ENCODE peak calls at places on chromosome 7, in five cellular contexts. S is HepG2, V is GM12878, T is K562, W is H1. Z is an unnamed sample.

GRCh38 chr7:96311967-96312366 is 9.9 kb downstream of the SLC25A13 start:
- DNase-seq in S (peak; percentile 30), V (no peak), T (no peak), W (no peak), Z (no peak)

GRCh38 chr7:30201161-30201666 is 66.4 kb downstream of the MTURN start:
- DNase-seq in S (no peak), V (peak; percentile 51), T (no peak), W (no peak), Z (no peak)

GRCh38 chr7:158066085-158066484 is 521.5 kb downstream of the PTPRN2 start:
- DNase-seq in S (no peak), V (no peak), T (no peak), W (no peak), Z (no peak)

GRCh38 chr7:22435105-22435504 is 64.9 kb downstream of the STEAP1B start:
- DNase-seq in S (no peak), V (peak; percentile 68), T (no peak), W (no peak), Z (no peak)

GRCh38 chr7:128704909-128705308 is 32.8 kb downstream of the GARIN1A start:
- DNase-seq in S (no peak), V (no peak), T (no peak), W (no peak), Z (no peak)

GRCh38 chr7:5497158-5498103 is 73.8 kb upstream of the TNRC18 start:
- DNase-seq in S (no peak), V (no peak), T (no peak), W (no peak), Z (peak; percentile 45)

GRCh38 chr7:20403356-20403755 is 72.7 kb downstream of the ITGB8 start:
- DNase-seq in S (no peak), V (no peak), T (no peak), W (no peak), Z (no peak)

GRCh38 chr7:28479507-28479947 is 67.2 kb downstream of the CREB5 start:
- DNase-seq in S (no peak), V (peak; percentile 92), T (no peak), W (no peak), Z (no peak)

GRCh38 chr7:33748793-33749192 is 156.5 kb upstream of the BMPER start:
- DNase-seq in S (no peak), V (no peak), T (no peak), W (no peak), Z (no peak)

GRCh38 chr7:26308551-26308950 is 16.9 kb downstream of the SNX10 start:
- DNase-seq in S (no peak), V (no peak), T (no peak), W (no peak), Z (no peak)

GRCh38 chr7:52764502-52765169 is 270.8 kb upstream of the POM121L12 start:
- DNase-seq in S (no peak), V (no peak), T (no peak), W (no peak), Z (no peak)

GRCh38 chr7:13279854-13280435 is 592.5 kb downstream of the ARL4A start:
- DNase-seq in S (peak; percentile 5), V (no peak), T (no peak), W (no peak), Z (peak; percentile 70)

GRCh38 chr7:2115739-2116065 is 117.0 kb downstream of the MAD1L1 start:
- DNase-seq in S (no peak), V (no peak), T (no peak), W (no peak), Z (no peak)

GRCh38 chr7:106129291-106129690 is 17.2 kb upstream of the SYPL1 start:
- DNase-seq in S (no peak), V (no peak), T (no peak), W (no peak), Z (no peak)

GRCh38 chr7:98354511-98355249 is 46.2 kb downstream of the BAIAP2L1 start:
- DNase-seq in S (peak; percentile 62), V (no peak), T (no peak), W (no peak), Z (no peak)

GRCh38 chr7:99004216-99004615 is 125.9 kb downstream of the TRRAP start:
- DNase-seq in S (no peak), V (no peak), T (no peak), W (no peak), Z (no peak)

GRCh38 chr7:44377134-44377463 is 51.7 kb upstream of the CAMK2B start:
- DNase-seq in S (no peak), V (no peak), T (no peak), W (peak; percentile 41), Z (no peak)

GRCh38 chr7:44380179-44380830 is 54.9 kb upstream of the CAMK2B start:
- DNase-seq in S (no peak), V (no peak), T (no peak), W (peak; percentile 42), Z (no peak)

GRCh38 chr7:44379366-44380178 is 54.2 kb upstream of the CAMK2B start:
- DNase-seq in S (no peak), V (no peak), T (no peak), W (peak; percentile 36), Z (no peak)

GRCh38 chr7:44377681-44378421 is 52.5 kb upstream of the CAMK2B start:
- DNase-seq in S (no peak), V (peak; percentile 68), T (no peak), W (peak; percentile 45), Z (no peak)

GRCh38 chr7:44378744-44379143 is 53.4 kb upstream of the CAMK2B start:
- DNase-seq in S (peak; percentile 75), V (no peak), T (no peak), W (no peak), Z (no peak)
- H3K4me2 ChIP-seq in S (peak overlapping the region; percentile 33), V (no peak overlapping the region), T (no peak overlapping the region), W (no peak overlapping the region), Z (no peak overlapping the region)

GRCh38 chr7:86913709-86914108 is 145.7 kb downstream of the ELAPOR2 start:
- DNase-seq in S (no peak), V (no peak), T (no peak), W (no peak), Z (no peak)

GRCh38 chr7:86911703-86912102 is 147.8 kb downstream of the ELAPOR2 start:
- DNase-seq in S (peak; percentile 3), V (no peak), T (peak; percentile 15), W (no peak), Z (peak; percentile 45)

GRCh38 chr7:86914468-86915054 is 144.9 kb downstream of the ELAPOR2 start:
- DNase-seq in S (peak; percentile 10), V (no peak), T (peak; percentile 34), W (no peak), Z (peak; percentile 55)

GRCh38 chr7:86904949-86905834 is 154.3 kb downstream of the ELAPOR2 start:
- DNase-seq in S (peak; percentile 16), V (no peak), T (peak; percentile 23), W (no peak), Z (peak; percentile 67)

DNA sequence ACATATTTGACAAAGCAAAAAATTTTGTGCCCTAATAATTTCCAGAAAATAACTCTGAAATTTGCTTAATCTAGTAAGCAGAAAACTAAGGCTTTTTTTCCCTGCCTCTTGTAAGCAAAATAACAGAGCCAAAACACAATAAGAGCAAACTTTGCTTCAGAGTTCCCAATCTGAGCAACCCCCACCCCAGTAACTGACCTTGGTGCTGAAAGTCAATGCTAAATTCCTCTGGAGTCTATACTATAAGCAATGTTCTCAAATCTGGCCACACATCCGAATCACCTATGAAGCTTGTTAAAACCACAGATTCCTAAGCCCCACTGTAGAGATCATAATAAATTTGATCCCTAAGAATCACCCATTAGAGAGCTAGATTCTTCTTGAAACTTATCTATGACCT is 150.5 kb downstream of the ELAPOR2 start:
- DNase-seq in S (no peak), V (no peak), T (no peak), W (no peak), Z (peak; percentile 66)
- TF ChIP-seq CREB1 in S (no peak), V (no peak), T (no peak), W (no peak), Z (no peak)

GRCh38 chr7:11193131-11193867 is 219.6 kb downstream of the PHF14 start:
- DNase-seq in S (peak; percentile 13), V (no peak), T (no peak), W (peak; percentile 58), Z (peak; percentile 81)
- H3K4me2 ChIP-seq in S (peak overlapping the region; percentile 45), V (no peak overlapping the region), T (peak overlapping the region; percentile 23), W (peak overlapping the region; percentile 97), Z (peak overlapping the region; percentile 85)

GRCh38 chr7:132255084-132255483 is 321.2 kb downstream of the PLXNA4 start:
- DNase-seq in S (no peak), V (no peak), T (no peak), W (no peak), Z (no peak)
- TF ChIP-seq CREB1 in S (no peak), V (no peak), T (no peak), W (no peak), Z (no peak)

GRCh38 chr7:136870799-136871487 is 2.5 kb downstream of the CHRM2 start:
- DNase-seq in S (no peak), V (no peak), T (no peak), W (peak; percentile 59), Z (peak; percentile 51)

GRCh38 chr7:136865777-136866176 is 2.7 kb upstream of the CHRM2 start:
- DNase-seq in S (no peak), V (no peak), T (no peak), W (no peak), Z (no peak)

GRCh38 chr7:136869006-136869961 is 832 bp downstream of the CHRM2 start:
- DNase-seq in S (no peak), V (no peak), T (no peak), W (peak; percentile 70), Z (peak; percentile 59)

GRCh38 chr7:136869991-136870798 is 1.7 kb downstream of the CHRM2 start:
- DNase-seq in S (no peak), V (no peak), T (no peak), W (no peak), Z (peak; percentile 49)

GRCh38 chr7:136868496-136869005 is at the start of gene CHRM2:
- DNase-seq in S (no peak), V (no peak), T (no peak), W (peak; percentile 56), Z (peak; percentile 44)
- H3K4me2 ChIP-seq in S (no peak within 1 kb of the TSS), V (no peak within 1 kb of the TSS), T (no peak within 1 kb of the TSS), W (peak within 1 kb of the TSS; percentile 99), Z (peak within 1 kb of the TSS; percentile 95)

GRCh38 chr7:101664390-101664789 is 35.3 kb upstream of the MYL10 start:
- DNase-seq in S (no peak), V (no peak), T (no peak), W (peak; percentile 66), Z (peak; percentile 90)
- TF ChIP-seq CREB1 in S (no peak), V (no peak), T (no peak), W (no peak), Z (no peak)

GRCh38 chr7:138958026-138958956 is 22.9 kb downstream of the KIAA1549 start:
- DNase-seq in S (no peak), V (no peak), T (no peak), W (no peak), Z (no peak)
- H3K4me2 ChIP-seq in S (no peak overlapping the region), V (no peak overlapping the region), T (no peak overlapping the region), W (no peak overlapping the region), Z (no peak overlapping the region)

GRCh38 chr7:54615545-54615944 is 73.4 kb downstream of the VSTM2A start:
- DNase-seq in S (no peak), V (no peak), T (no peak), W (no peak), Z (no peak)
- TF ChIP-seq CREB1 in S (no peak), V (no peak), T (no peak), W (no peak), Z (no peak)

DNA sequence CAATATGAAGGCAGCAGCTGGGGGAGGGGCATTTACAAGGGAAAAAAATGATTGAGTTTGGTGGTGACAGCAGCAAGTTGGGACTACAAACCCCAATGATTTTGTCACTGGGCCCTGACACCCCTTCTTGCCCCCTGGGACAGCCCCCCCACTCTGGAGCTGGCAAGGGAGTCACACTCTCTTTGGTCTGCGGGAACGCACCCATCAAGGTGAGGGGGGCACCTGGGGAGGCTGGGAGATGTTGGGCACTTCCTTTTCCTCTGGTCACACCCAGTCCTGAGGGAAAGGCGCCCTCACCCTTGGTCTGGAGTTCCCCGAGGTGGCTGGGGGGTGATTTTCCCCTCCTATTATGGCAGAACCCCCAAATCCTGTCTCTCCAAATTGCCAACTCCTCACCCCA is 24.4 kb downstream of the EPHB4 start:
- DNase-seq in S (no peak), V (no peak), T (no peak), W (peak; percentile 47), Z (no peak)
- H3K4me2 ChIP-seq in S (no peak overlapping the region), V (peak overlapping the region; percentile 95), T (peak overlapping the region; percentile 53), W (no peak overlapping the region), Z (no peak overlapping the region)